ENCODE peak calls at places on chromosome 1, in five cellular contexts. H is cardiac septum, W is left colon, L is left ventricle myocardium inferior, V is T47D. A is an unnamed sample.
A peak's percentile ranks its signal among the peaks of the same experiment; 100 is the strongest.

GRCh38 chr1:232473319-232473718 is 156.6 kb downstream of the SIPA1L2 start:
- DNase-seq in W (no peak), L (no peak), V (no peak), H (no peak), A (no peak)

GRCh38 chr1:220342853-220343252 is 70.6 kb upstream of the RAB3GAP2 start:
- DNase-seq in H (no peak), L (no peak), V (no peak), W (no peak), A (no peak)

GRCh38 chr1:59078866-59079265 is 218.0 kb upstream of the FGGY start:
- DNase-seq in W (no peak), L (no peak), H (no peak), V (no peak), A (no peak)

GRCh38 chr1:112110031-112110430 is 120.6 kb upstream of the KCND3 start:
- DNase-seq in L (no peak), H (no peak), W (no peak), V (no peak), A (no peak)

GRCh38 chr1:54978528-54979326 is 1.7 kb upstream of the TMEM61 start:
- DNase-seq in W (no peak), V (no peak), H (no peak), L (no peak), A (no peak)

GRCh38 chr1:84620720-84621313 is 46.6 kb upstream of the CTBS start:
- DNase-seq in V (peak; percentile 44), H (peak; percentile 85), L (peak; percentile 76), W (peak; percentile 81), A (peak; percentile 87)

GRCh38 chr1:229199261-229199850 is 71.6 kb upstream of the RAB4A start:
- DNase-seq in L (no peak), H (no peak), V (no peak), W (no peak), A (no peak)

GRCh38 chr1:119603695-119604094 is 44.4 kb downstream of the ZNF697 start:
- DNase-seq in V (no peak), H (no peak), W (no peak), L (no peak), A (no peak)

GRCh38 chr1:52111492-52111891 is 30.4 kb upstream of the ZFYVE9 start:
- DNase-seq in L (no peak), W (no peak), H (no peak), V (no peak), A (no peak)

GRCh38 chr1:179366093-179366800 is 476 bp downstream of the AXDND1 start:
- DNase-seq in L (no peak), V (no peak), H (no peak), W (no peak), A (peak; percentile 10)

GRCh38 chr1:17944606-17945005 is 163.0 kb upstream of the IGSF21 start:
- DNase-seq in W (no peak), V (no peak), L (no peak), H (no peak), A (no peak)

GRCh38 chr1:85134583-85135455 is 66.0 kb downstream of the SYDE2 start:
- DNase-seq in W (no peak), H (no peak), L (no peak), V (no peak), A (no peak)

GRCh38 chr1:231393668-231394067 is 28.4 kb downstream of the EGLN1 start:
- DNase-seq in W (no peak), V (no peak), L (no peak), H (no peak), A (no peak)

GRCh38 chr1:183097438-183098051 is 74.3 kb downstream of the LAMC1 start:
- DNase-seq in H (no peak), W (no peak), V (no peak), L (no peak), A (no peak)

GRCh38 chr1:84899969-84900368 is 7.0 kb upstream of the LPAR3 start:
- DNase-seq in V (no peak), L (no peak), W (no peak), H (no peak), A (no peak)

GRCh38 chr1:109299087-109299983 is 7.5 kb downstream of the MYBPHL start:
- DNase-seq in W (no peak), H (peak; percentile 83), V (no peak), L (peak; percentile 72), A (no peak)

GRCh38 chr1:180085331-180085730 is 69.3 kb upstream of the QSOX1 start:
- DNase-seq in V (no peak), W (no peak), L (no peak), H (no peak), A (no peak)

GRCh38 chr1:45205910-45206721 is at the start of gene ZSWIM5:
- DNase-seq in W (peak; percentile 76), L (peak; percentile 72), V (peak; percentile 66), H (peak; percentile 81), A (peak; percentile 71)

GRCh38 chr1:215321802-215322201 is 239.3 kb downstream of the KCNK2 start:
- DNase-seq in V (no peak), H (no peak), W (no peak), L (no peak), A (no peak)

GRCh38 chr1:179984101-179984500 is 29.5 kb downstream of the CEP350 start:
- DNase-seq in H (no peak), W (no peak), L (no peak), V (no peak), A (no peak)

GRCh38 chr1:83583351-83584014 is 415.4 kb downstream of the TTLL7 start:
- DNase-seq in V (no peak), L (no peak), W (peak; percentile 37), H (no peak), A (peak; percentile 35)

GRCh38 chr1:193349046-193349535 is 162.7 kb upstream of the B3GALT2 start:
- DNase-seq in L (no peak), V (no peak), H (no peak), W (no peak), A (no peak)

GRCh38 chr1:156910309-156910782 is 10.1 kb upstream of the LRRC71 start:
- DNase-seq in V (no peak), L (no peak), H (no peak), W (peak; percentile 61), A (peak; percentile 70)

GRCh38 chr1:40802078-40803075 is 18.8 kb downstream of the KCNQ4 start:
- DNase-seq in V (no peak), H (peak; percentile 90), W (peak; percentile 89), L (peak; percentile 84), A (peak; percentile 92)

GRCh38 chr1:183218981-183219621 is 33.0 kb downstream of the LAMC2 start:
- DNase-seq in V (no peak), W (peak; percentile 49), L (no peak), H (no peak), A (peak; percentile 28)

GRCh38 chr1:108886292-108886691 is 9.5 kb downstream of the GPSM2 start:
- DNase-seq in W (no peak), L (no peak), H (no peak), V (no peak), A (no peak)

GRCh38 chr1:225885336-225885735 is 3.2 kb upstream of the TMEM63A start:
- DNase-seq in V (no peak), H (no peak), W (no peak), L (no peak), A (no peak)